ENCODE peak calls at places on chromosomes 1 and 21, in eight cellular contexts. Z is activated CD4-positive, CD25-positive, alpha-beta regulatory T cell; Y is LoVo; V is AG04450; F is A549; Q is aorta; X is effector CD4-positive, alpha-beta T cell; H is stimulated activated CD4-positive, alpha-beta T cell treated with anti-CD3 and anti-CD28 coated beads, TNF-alpha, amount 100 ng/mL, for 1 hour. P is an unnamed sample.

GRCh38 chr1:15525043-15525958 is 1.3 kb upstream of the CASP9 start:
- DNase-seq in Z (no peak), Y (no peak), V (no peak), F (no peak), Q (peak), X (peak), H (no peak), P (no peak)

GRCh38 chr1:66624412-66625060 is 90.6 kb downstream of the SGIP1 start:
- DNase-seq in Z (no peak), Y (no peak), V (no peak), F (no peak), Q (no peak), X (no peak), H (no peak), P (no peak)

GRCh38 chr1:102174259-102174863 is 177.6 kb upstream of the OLFM3 start:
- DNase-seq in Z (no peak), Y (peak), V (no peak), F (peak), Q (no peak), X (no peak), H (no peak), P (no peak)

GRCh38 chr1:17851075-17851474 is 95.9 kb downstream of the ACTL8 start:
- DNase-seq in Z (no peak), Y (no peak), V (no peak), F (no peak), Q (no peak), X (no peak), H (no peak), P (no peak)

GRCh38 chr1:84587099-84587498 is 12.9 kb upstream of the CTBS start:
- DNase-seq in Z (no peak), Y (no peak), V (no peak), F (no peak), Q (no peak), X (no peak), H (no peak), P (no peak)

GRCh38 chr1:99544328-99544727 is 101.6 kb upstream of the PALMD start:
- DNase-seq in Z (no peak), Y (no peak), V (peak), F (no peak), Q (no peak), X (no peak), H (no peak), P (no peak)

GRCh38 chr1:153535664-153536585 is at the start of gene S100A6:
- DNase-seq in Z (peak), Y (peak), V (peak), F (peak), Q (peak), X (peak), H (peak), P (peak)

GRCh38 chr1:47571952-47572351 is 134.1 kb downstream of the FOXD2 start:
- DNase-seq in Z (no peak), Y (no peak), V (no peak), F (no peak), Q (no peak), X (no peak), H (no peak), P (no peak)

GRCh38 chr1:21139601-21140000 is 37.1 kb downstream of the EIF4G3 start:
- DNase-seq in Z (no peak), Y (no peak), V (no peak), F (no peak), Q (no peak), X (no peak), H (no peak), P (no peak)

GRCh38 chr1:227786673-227787512 is 28.6 kb upstream of the PRSS38 start:
- DNase-seq in Z (no peak), Y (no peak), V (no peak), F (no peak), Q (peak), X (no peak), H (no peak), P (no peak)

GRCh38 chr1:91883470-91883869 is 2.5 kb downstream of the TGFBR3 start:
- DNase-seq in Z (no peak), Y (peak), V (no peak), F (peak), Q (no peak), X (no peak), H (no peak), P (no peak)

GRCh38 chr1:150612014-150612345 is 17.4 kb downstream of the ENSA start:
- DNase-seq in Z (no peak), Y (no peak), V (no peak), F (no peak), Q (no peak), X (no peak), H (no peak), P (no peak)

GRCh38 chr1:28602536-28603439 is 10.7 kb downstream of the RAB42 start:
- DNase-seq in Z (no peak), Y (peak), V (peak), F (peak), Q (no peak), X (peak), H (no peak), P (no peak)

GRCh38 chr21:41425954-41426655 is at the start of gene MX1:
- DNase-seq in Z (peak), Y (peak), V (no peak), F (peak), Q (peak), X (peak), H (peak), P (peak)

GRCh38 chr1:117572546-117572945 is 33.3 kb upstream of the TENT5C start:
- DNase-seq in Z (peak), Y (no peak), V (no peak), F (no peak), Q (no peak), X (no peak), H (no peak), P (peak)

GRCh38 chr1:11787251-11787803 is 18.4 kb downstream of the MTHFR start:
- DNase-seq in Z (no peak), Y (no peak), V (no peak), F (peak), Q (peak), X (no peak), H (no peak), P (no peak)

GRCh38 chr21:42763578-42764442 is 110.4 kb downstream of the PDE9A start:
- DNase-seq in Z (no peak), Y (no peak), V (no peak), F (no peak), Q (no peak), X (no peak), H (no peak), P (no peak)

GRCh38 chr21:16084776-16085364 is 355.1 kb downstream of the USP25 start:
- DNase-seq in Z (no peak), Y (no peak), V (no peak), F (no peak), Q (peak), X (no peak), H (no peak), P (no peak)

GRCh38 chr1:232328496-232329102 is 301.3 kb downstream of the SIPA1L2 start:
- DNase-seq in Z (no peak), Y (no peak), V (no peak), F (no peak), Q (no peak), X (no peak), H (no peak), P (no peak)

GRCh38 chr1:119784127-119784781 is 15.5 kb upstream of the HMGCS2 start:
- DNase-seq in Z (no peak), Y (no peak), V (no peak), F (no peak), Q (peak), X (no peak), H (no peak), P (no peak)

GRCh38 chr1:10063878-10064277 is 31.1 kb downstream of the UBE4B start:
- DNase-seq in Z (no peak), Y (no peak), V (no peak), F (no peak), Q (no peak), X (no peak), H (no peak), P (no peak)

GRCh38 chr1:29912413-29912812 is 676.1 kb downstream of the PTPRU start:
- DNase-seq in Z (no peak), Y (peak), V (peak), F (peak), Q (no peak), X (no peak), H (no peak), P (no peak)

GRCh38 chr1:200512191-200512590 is 102.4 kb upstream of the ZNF281 start:
- DNase-seq in Z (no peak), Y (no peak), V (peak), F (no peak), Q (no peak), X (no peak), H (no peak), P (no peak)

GRCh38 chr1:88029899-88030298 is 654.2 kb upstream of the PKN2 start:
- DNase-seq in Z (no peak), Y (no peak), V (no peak), F (no peak), Q (no peak), X (no peak), H (no peak), P (no peak)

GRCh38 chr1:19336543-19336942 is 24.4 kb downstream of the SLC66A1 start:
- DNase-seq in Z (no peak), Y (no peak), V (no peak), F (no peak), Q (no peak), X (no peak), H (no peak), P (no peak)

GRCh38 chr1:3070654-3071506 is 1.9 kb downstream of the PRDM16 start:
- DNase-seq in Z (no peak), Y (no peak), V (no peak), F (no peak), Q (peak), X (no peak), H (no peak), P (no peak)

GRCh38 chr1:174204697-174205308 is 45.5 kb downstream of the RABGAP1L start:
- DNase-seq in Z (no peak), Y (no peak), V (no peak), F (no peak), Q (no peak), X (no peak), H (no peak), P (no peak)

GRCh38 chr1:79859212-79859948 is 852.9 kb upstream of the ADGRL4 start:
- DNase-seq in Z (no peak), Y (peak), V (no peak), F (peak), Q (no peak), X (no peak), H (no peak), P (no peak)

GRCh38 chr1:207049974-207050391 is 1.0 kb downstream of the YOD1 start:
- DNase-seq in Z (peak), Y (peak), V (no peak), F (peak), Q (no peak), X (peak), H (no peak), P (peak)

GRCh38 chr1:210516675-210517459 is 188.2 kb downstream of the HHAT start:
- DNase-seq in Z (no peak), Y (no peak), V (no peak), F (no peak), Q (no peak), X (no peak), H (no peak), P (no peak)

GRCh38 chr1:229788004-229788403 is 162.0 kb downstream of the URB2 start:
- DNase-seq in Z (no peak), Y (no peak), V (no peak), F (no peak), Q (no peak), X (no peak), H (no peak), P (no peak)

GRCh38 chr1:91604632-91605031 is 104.0 kb downstream of the CDC7 start:
- DNase-seq in Z (no peak), Y (no peak), V (peak), F (no peak), Q (no peak), X (no peak), H (no peak), P (no peak)

GRCh38 chr21:44378646-44379581 is 25.5 kb downstream of the TRPM2 start:
- DNase-seq in Z (no peak), Y (no peak), V (no peak), F (no peak), Q (peak), X (no peak), H (no peak), P (no peak)

GRCh38 chr1:53834776-53835175 is 3.3 kb downstream of the NDC1 start:
- DNase-seq in Z (no peak), Y (no peak), V (no peak), F (no peak), Q (no peak), X (no peak), H (no peak), P (no peak)

GRCh38 chr1:20439282-20439681 is 46.7 kb downstream of the CAMK2N1 start:
- DNase-seq in Z (no peak), Y (no peak), V (no peak), F (peak), Q (no peak), X (no peak), H (no peak), P (no peak)

GRCh38 chr1:201582261-201582951 is 43.5 kb downstream of the NAV1 start:
- DNase-seq in Z (no peak), Y (no peak), V (no peak), F (peak), Q (no peak), X (no peak), H (no peak), P (no peak)

GRCh38 chr1:200714504-200715187 is 24.0 kb upstream of the CAMSAP2 start:
- DNase-seq in Z (no peak), Y (no peak), V (no peak), F (no peak), Q (no peak), X (no peak), H (no peak), P (no peak)

GRCh38 chr1:10495942-10496341 is 21.2 kb downstream of the PEX14 start:
- DNase-seq in Z (no peak), Y (no peak), V (no peak), F (no peak), Q (peak), X (no peak), H (no peak), P (no peak)

GRCh38 chr21:42414928-42415769 is 11.4 kb downstream of the UBASH3A start:
- DNase-seq in Z (peak), Y (no peak), V (no peak), F (peak), Q (no peak), X (peak), H (peak), P (peak)

GRCh38 chr1:201888282-201889033 is at the start of gene SHISA4:
- DNase-seq in Z (no peak), Y (peak), V (no peak), F (peak), Q (peak), X (no peak), H (no peak), P (no peak)